ENCODE peak calls at places on chromosomes 4 and X, in five cellular contexts. X is endothelial cell of umbilical vein, H is fibroblast of lung, U is tibial artery, D is Peyer's patch. Z is an unnamed sample. For H3K4me1, the result is how much of the 10 kb centered on the place peaks cover.

GRCh38 chr4:122577189-122577553 is 43.7 kb downstream of the IL21 start:
- DNase-seq in D (no peak), X (no peak), U (no peak), H (no peak), Z (no peak)

GRCh38 chrX:76183289-76184057 is 10.6 kb downstream of the PBDC1 start:
- DNase-seq in U (no peak), D (peak), X (no peak), H (peak), Z (peak)

GRCh38 chr4:8402640-8403039 is 37.9 kb downstream of the ACOX3 start:
- DNase-seq in U (peak), X (peak), H (no peak), D (no peak), Z (no peak)

GRCh38 chrX:148691456-148691855 is 191.0 kb downstream of the AFF2 start:
- DNase-seq in U (no peak), X (no peak), D (no peak), H (peak), Z (no peak)

GRCh38 chr4:136687118-136687517 is 845.2 kb downstream of the PCDH18 start:
- DNase-seq in X (no peak), D (no peak), U (no peak), H (no peak), Z (no peak)

GRCh38 chrX:17291141-17291900 is 83.7 kb upstream of the NHS start:
- DNase-seq in U (no peak), X (no peak), D (no peak), H (peak), Z (peak)

GRCh38 chr4:15598644-15599043 is 56.5 kb downstream of the FBXL5 start:
- DNase-seq in U (no peak), H (peak), X (no peak), D (no peak), Z (no peak)

GRCh38 chr4:86993909-86994672 is 59.3 kb downstream of the AFF1 start:
- DNase-seq in H (no peak), D (no peak), U (no peak), X (no peak), Z (no peak)

GRCh38 chr4:2712261-2712842 is 43.8 kb downstream of the TNIP2 start:
- DNase-seq in H (peak), X (no peak), U (peak), D (peak), Z (no peak)

GRCh38 chrX:48896611-48897011 is 957 bp downstream of the TIMM17B start:
- DNase-seq in D (no peak), U (no peak), H (peak), X (no peak), Z (no peak)

GRCh38 chrX:49166914-49167739 is 4.6 kb downstream of the MAGIX start:
- DNase-seq in U (peak), D (peak), X (peak), H (peak), Z (peak)

DNA sequence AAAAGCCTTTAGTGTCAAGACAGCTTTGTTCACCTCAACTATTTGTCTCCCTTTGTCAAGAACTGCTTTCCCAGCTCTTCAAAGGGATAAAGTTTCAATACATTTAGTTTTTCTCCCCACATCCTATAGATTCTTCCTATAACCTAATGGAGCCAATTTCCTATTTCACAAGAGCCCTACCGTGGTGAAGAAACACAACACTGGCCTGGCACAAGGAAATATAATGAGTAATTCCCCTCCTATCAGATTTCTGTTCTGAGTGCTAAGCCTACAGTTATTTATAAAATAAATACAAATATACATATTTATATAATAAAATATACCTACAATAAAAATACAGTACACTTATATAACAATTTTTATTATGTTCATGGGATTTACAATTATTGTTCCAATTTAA is 89.9 kb downstream of the SHISA3 start:
- DNase-seq in H (no peak), D (no peak), X (no peak), U (no peak), Z (peak)
- H3K4me1 ChIP-seq in H (under half), D (under half), X (under half), U (under half), Z (under half)

GRCh38 chr4:74631338-74631737 is 163.0 kb downstream of the BTC start:
- DNase-seq in H (no peak), X (peak), U (no peak), D (no peak), Z (peak)

GRCh38 chr4:74630551-74630950 is 163.8 kb downstream of the BTC start:
- DNase-seq in X (no peak), U (no peak), H (no peak), D (no peak), Z (no peak)

GRCh38 chr4:74627516-74627915 is 166.8 kb downstream of the BTC start:
- DNase-seq in D (no peak), H (no peak), U (no peak), X (no peak), Z (no peak)

GRCh38 chr4:74627093-74627492 is 167.2 kb downstream of the BTC start:
- DNase-seq in H (no peak), U (no peak), X (no peak), D (no peak), Z (no peak)

GRCh38 chr4:74628808-74629616 is 165.3 kb downstream of the BTC start:
- DNase-seq in H (no peak), D (no peak), U (no peak), X (no peak), Z (peak)
- H3K4me1 ChIP-seq in H (under half), D (under half), U (under half), X (half or more), Z (half or more)

GRCh38 chrX:20350598-20350997 is 83.9 kb upstream of the RPS6KA3 start:
- DNase-seq in X (no peak), D (no peak), U (no peak), H (no peak), Z (no peak)
- H3K4me1 ChIP-seq in X (under half), D (under half), U (under half), H (under half), Z (under half)

DNA sequence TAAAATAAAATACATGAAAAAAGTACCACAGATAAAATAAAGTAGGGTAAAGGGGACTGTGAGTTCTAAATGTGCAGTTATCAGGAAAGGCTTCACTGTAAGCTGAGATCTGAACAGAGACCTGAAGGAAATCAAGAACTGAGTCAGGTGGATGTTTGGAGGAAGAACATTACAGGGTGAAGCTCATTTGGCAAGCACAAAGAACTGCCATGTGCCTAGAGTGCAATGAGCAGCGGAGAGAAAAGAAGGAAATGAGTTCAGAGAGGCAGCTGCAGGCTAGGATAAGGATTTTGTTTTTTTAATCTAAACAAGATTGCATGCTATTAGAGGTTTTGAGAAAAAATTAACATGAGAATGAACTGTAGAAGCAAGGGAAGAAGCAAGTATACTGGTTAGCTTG is 373.1 kb downstream of the STPG2 start:
- DNase-seq in H (no peak), X (peak), D (no peak), U (no peak), Z (no peak)
- H3K4me1 ChIP-seq in H (under half), X (under half), D (under half), U (under half), Z (under half)

GRCh38 chr4:125350736-125351135 is 36.0 kb downstream of the FAT4 start:
- DNase-seq in H (no peak), D (no peak), U (no peak), X (no peak), Z (no peak)

GRCh38 chr4:125352521-125352920 is 37.8 kb downstream of the FAT4 start:
- DNase-seq in U (no peak), H (no peak), D (no peak), X (no peak), Z (no peak)

GRCh38 chr4:125346616-125347015 is 31.9 kb downstream of the FAT4 start:
- DNase-seq in X (no peak), H (no peak), U (no peak), D (no peak), Z (no peak)
- H3K4me1 ChIP-seq in X (under half), H (under half), U (under half), D (under half), Z (under half)

GRCh38 chr4:168519576-168519975 is 22.7 kb downstream of the PALLD start:
- DNase-seq in X (no peak), D (no peak), H (no peak), U (no peak), Z (no peak)
- H3K4me1 ChIP-seq in X (under half), D (under half), H (under half), U (under half), Z (under half)

DNA sequence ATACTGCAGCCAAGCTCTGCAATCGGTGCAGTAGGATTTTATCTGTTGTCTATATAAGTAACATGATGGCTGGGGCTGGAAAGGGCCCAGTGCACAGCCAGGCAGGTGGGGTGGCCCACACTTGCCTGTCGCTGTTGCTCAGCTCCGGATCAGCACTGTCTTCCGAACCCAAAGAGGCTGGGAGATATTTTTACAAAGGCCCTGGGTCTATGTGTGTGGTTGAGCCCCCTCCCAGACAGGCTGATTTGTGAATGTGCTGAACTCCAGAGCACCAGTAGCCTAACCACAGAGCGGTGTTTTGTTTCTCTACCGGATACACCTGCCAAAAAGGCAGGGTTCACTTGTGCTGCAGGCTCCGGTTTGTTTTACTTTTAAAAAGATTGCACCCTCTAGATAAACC is 33.5 kb upstream of the CHRNA9 start:
- DNase-seq in U (peak), H (no peak), X (no peak), D (no peak), Z (no peak)
- H3K4me1 ChIP-seq in U (under half), H (under half), X (under half), D (under half), Z (under half)

DNA sequence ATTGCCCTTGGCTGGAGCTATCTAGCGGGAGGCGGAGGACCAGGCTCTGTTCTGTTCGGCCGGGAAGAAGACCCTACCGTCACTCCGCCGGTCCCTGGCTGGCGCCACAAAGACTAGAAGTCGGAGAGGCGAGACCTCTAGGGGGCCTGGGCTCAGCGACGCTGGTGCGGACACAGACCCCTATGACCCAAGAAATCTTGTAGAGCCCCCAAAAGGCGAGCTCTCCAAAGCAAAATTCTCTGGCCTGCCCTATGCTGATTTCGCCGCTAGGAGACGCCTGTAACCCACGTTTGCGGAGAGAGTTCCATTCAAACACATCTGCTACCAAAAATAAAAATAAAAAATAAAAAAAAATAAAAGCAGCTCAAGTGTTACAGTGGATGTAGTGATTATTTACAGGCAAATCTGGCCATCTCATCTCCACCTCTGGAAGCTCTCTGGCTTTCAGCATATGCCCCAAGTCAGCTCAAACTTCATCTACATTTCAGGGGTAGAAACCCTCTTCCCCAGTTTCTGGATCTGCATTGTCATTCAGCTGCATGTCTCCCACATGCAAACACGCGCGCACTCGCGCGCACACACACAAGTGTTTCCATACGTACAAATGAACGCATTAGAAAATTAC is 2.4 kb upstream of the PCDH10 start:
- DNase-seq in D (no peak), H (peak), U (peak), X (peak), Z (peak)
- H3K4me1 ChIP-seq in D (under half), H (under half), U (under half), X (under half), Z (under half)

GRCh38 chr4:169263791-169264392 is 6.9 kb downstream of the SH3RF1 start:
- DNase-seq in U (no peak), X (no peak), H (no peak), D (no peak), Z (no peak)
- H3K4me1 ChIP-seq in U (under half), X (half or more), H (under half), D (under half), Z (under half)

Z was measured in PC-3.